ENCODE peak calls at places on chromosomes 11 and 22, in five cellular contexts. Y, V, F, K and D are unnamed samples.

GRCh38 chr22:40251106-40251505 is 73.4 kb downstream of the TNRC6B start:
- DNase-seq in Y (no peak), K (no peak), V (no peak), F (no peak), D (no peak)

GRCh38 chr11:70669281-70669680 is 271.0 kb downstream of the CTTN start:
- DNase-seq in V (no peak), Y (no peak), K (no peak), F (no peak), D (no peak)

GRCh38 chr11:134560566-134561347 is 148.7 kb upstream of the B3GAT1 start:
- DNase-seq in K (no peak), V (peak), Y (no peak), F (no peak), D (no peak)

GRCh38 chr22:17303840-17304779 is 65.2 kb upstream of the CECR2 start:
- DNase-seq in Y (no peak), F (no peak), V (no peak), K (no peak), D (peak)

GRCh38 chr11:80586464-80586863 is 1145.6 kb upstream of the TENM4 start:
- DNase-seq in Y (no peak), F (no peak), K (no peak), V (no peak), D (no peak)

GRCh38 chr11:8354622-8355417 is 91.1 kb upstream of the LMO1 start:
- DNase-seq in F (no peak), V (no peak), Y (peak), K (peak), D (no peak)

GRCh38 chr11:61791737-61792309 is 576 bp downstream of the TMEM258 start:
- DNase-seq in F (peak), V (peak), Y (no peak), K (peak), D (peak)

GRCh38 chr11:118052581-118053206 is 24.2 kb upstream of the TMPRSS4 start:
- DNase-seq in V (no peak), Y (no peak), F (no peak), K (no peak), D (no peak)

GRCh38 chr11:74142624-74143023 is 28.2 kb downstream of the C2CD3 start:
- DNase-seq in V (no peak), Y (no peak), F (no peak), K (no peak), D (no peak)

GRCh38 chr11:130023204-130023603 is 20.6 kb upstream of the PRDM10 start:
- DNase-seq in F (no peak), Y (no peak), K (no peak), V (no peak), D (peak)

GRCh38 chr11:118021146-118021545 is 35.0 kb downstream of the IL10RA start:
- DNase-seq in F (no peak), V (no peak), K (no peak), Y (no peak), D (no peak)

GRCh38 chr11:79501688-79502087 is 60.9 kb upstream of the TENM4 start:
- DNase-seq in Y (no peak), K (no peak), F (no peak), V (no peak), D (no peak)

GRCh38 chr11:66335531-66336233 is 552 bp downstream of the RIN1 start:
- DNase-seq in K (peak), Y (no peak), V (peak), F (no peak), D (peak)

GRCh38 chr11:66339163-66339675 is 3.0 kb upstream of the RIN1 start:
- DNase-seq in F (no peak), K (no peak), V (no peak), Y (no peak), D (no peak)

GRCh38 chr11:66338276-66339162 is 2.3 kb upstream of the RIN1 start:
- DNase-seq in Y (no peak), V (no peak), K (no peak), F (no peak), D (peak)

GRCh38 chr11:66336234-66337102 is at the start of gene RIN1:
- DNase-seq in K (peak), V (peak), Y (peak), F (peak), D (peak)

DNA sequence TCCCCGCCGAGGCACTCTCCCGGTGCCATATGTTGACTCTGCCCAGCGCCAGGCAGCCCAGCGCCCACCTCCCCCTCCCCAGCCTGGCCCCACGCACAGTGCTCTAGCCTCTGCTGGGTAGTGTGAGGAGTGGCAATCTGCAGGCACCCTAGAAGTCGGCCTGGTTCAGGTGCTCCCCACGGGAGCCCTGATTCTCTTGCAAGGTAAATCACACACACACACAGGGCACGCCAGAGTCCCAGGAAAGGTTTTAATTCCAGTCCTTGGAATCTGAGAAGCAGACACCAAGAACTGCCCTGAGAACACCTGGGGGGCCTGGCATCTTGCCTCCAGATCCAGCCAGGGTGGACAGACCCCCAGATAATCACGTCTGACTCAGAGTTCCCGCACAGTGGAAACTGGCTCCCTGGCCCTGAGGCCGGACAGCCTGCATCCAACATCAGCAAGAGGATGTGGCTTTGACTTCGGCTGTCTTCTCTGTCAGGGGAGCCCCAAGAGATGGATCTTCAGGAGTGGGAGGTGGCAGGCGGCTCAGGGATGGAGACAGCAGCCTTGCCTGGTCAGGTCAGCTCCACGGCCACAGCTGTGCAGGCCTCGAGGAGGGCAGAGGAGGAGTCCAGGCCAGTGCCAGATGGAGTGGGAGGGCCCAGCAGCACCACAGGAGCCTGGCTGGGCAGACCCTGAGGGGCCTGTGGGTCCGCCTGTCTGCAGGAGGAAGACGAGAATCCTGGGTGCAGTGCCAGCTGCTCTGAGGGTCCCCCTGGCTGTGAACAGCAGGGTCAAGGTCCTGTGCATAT is 1.1 kb upstream of the RIN1 start:
- DNase-seq in Y (no peak), F (no peak), K (no peak), V (no peak), D (peak)
- TF ChIP-seq CTCF in Y (no peak), F (no peak), K (no peak), V (no peak), D (no peak)

DNA sequence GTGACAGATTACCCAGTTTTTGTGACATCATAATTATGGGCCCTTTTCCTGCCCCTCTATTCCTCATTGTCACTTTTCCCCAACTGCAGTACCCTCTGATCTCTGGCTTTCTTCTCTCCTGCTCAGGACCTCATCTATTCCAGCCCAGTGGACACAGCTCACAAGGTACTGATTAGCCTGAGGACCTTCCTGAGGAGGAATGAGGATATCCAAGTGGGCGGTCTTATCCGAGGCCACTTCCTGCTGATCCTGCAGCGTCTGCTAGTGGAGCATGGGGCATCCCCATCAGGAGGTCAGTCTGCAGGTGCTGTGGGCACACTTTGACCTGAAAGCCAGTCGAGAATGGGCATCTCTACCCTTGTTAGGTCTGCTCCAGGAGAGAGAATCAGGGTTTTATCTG is 24.5 kb upstream of the CCDC134 start:
- DNase-seq in Y (no peak), F (no peak), K (no peak), V (no peak), D (no peak)
- TF ChIP-seq CTCF in Y (no peak), F (no peak), K (no peak), V (no peak), D (no peak)

DNA sequence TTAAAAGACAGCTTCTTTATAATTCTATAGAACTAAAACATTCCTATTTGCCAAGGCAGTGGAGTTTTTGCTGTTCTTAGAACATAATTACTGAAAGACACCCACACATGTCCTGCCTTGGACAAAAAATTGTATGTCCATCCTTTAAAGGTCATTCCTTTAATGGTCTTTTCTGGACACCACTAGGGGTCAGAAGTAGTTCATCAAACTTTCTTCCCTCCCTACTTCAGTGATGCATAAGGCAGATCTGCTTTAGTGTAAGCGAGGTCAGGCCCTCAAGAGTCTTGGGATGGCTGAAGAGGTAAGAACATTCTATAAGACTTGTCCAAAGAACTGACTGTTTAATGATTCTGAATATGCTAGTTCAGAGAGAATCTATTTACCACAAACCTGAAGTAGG is 4.3 kb upstream of the OR51V1 start:
- DNase-seq in F (no peak), V (peak), Y (no peak), K (peak), D (no peak)
- TF ChIP-seq CTCF in F (peak), V (peak), Y (no peak), K (peak), D (no peak)

GRCh38 chr11:1765871-1766718 is 2.4 kb upstream of the CTSD start:
- DNase-seq in Y (peak), F (no peak), K (no peak), V (peak), D (no peak)
- TF ChIP-seq CTCF in Y (no peak), F (no peak), K (no peak), V (peak), D (no peak)

GRCh38 chr11:36104660-36104992 is 160.8 kb downstream of the LDLRAD3 start:
- DNase-seq in V (no peak), F (no peak), K (no peak), Y (no peak), D (no peak)
- TF ChIP-seq CTCF in V (no peak), F (no peak), K (no peak), Y (no peak), D (no peak)

DNA sequence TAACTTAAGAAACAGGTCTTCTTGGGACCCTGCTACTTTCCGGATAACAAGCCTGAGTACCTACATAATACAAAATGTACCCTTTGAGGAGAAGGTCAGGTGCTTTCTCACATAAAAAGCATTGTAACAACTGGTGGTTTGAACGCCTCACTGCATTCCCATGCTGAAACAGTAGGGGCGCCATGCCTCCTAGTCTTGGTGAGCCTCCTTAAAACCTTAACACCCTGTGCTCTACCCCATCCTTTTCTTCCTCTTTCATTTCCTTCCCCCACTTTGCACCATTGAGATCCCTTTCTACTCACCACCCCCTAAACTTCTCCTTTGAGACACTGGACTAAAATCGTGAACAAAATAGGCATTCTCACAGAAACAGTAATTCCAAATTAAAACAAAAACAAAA is 729.3 kb downstream of the NTM start:
- DNase-seq in F (no peak), V (peak), Y (no peak), K (peak), D (no peak)
- TF ChIP-seq CTCF in F (no peak), V (peak), Y (no peak), K (peak), D (no peak)

DNA sequence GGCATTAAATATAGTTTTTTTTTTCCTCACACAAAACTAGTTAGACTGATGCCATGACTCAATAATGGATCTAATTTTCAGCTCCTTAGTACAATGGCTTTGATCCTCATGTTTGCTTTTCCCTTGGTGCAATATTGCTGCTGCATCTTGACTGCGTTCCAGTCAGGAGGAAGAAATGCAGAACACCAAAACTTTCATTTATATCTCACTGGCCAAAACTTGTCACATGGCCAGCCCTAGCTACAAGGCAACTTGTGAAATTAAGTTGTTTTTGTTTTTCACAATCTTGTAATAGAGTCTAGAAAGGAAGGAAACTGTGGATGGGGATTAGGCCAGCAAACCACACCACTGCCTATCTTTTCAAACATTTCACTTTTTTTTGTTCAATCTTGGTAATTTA is 36.7 kb downstream of the SMC1B start:
- DNase-seq in F (peak), Y (no peak), K (peak), V (no peak), D (no peak)
- TF ChIP-seq CTCF in F (no peak), Y (no peak), K (no peak), V (no peak), D (no peak)

GRCh38 chr11:33347490-33348125 is 90.4 kb downstream of the HIPK3 start:
- DNase-seq in F (no peak), V (no peak), K (no peak), Y (no peak), D (peak)

GRCh38 chr11:33339247-33339646 is 82.1 kb downstream of the HIPK3 start:
- DNase-seq in Y (no peak), V (no peak), K (no peak), F (no peak), D (no peak)

GRCh38 chr11:33350287-33350686 is 93.1 kb downstream of the HIPK3 start:
- DNase-seq in K (no peak), V (no peak), Y (no peak), F (no peak), D (no peak)

DNA sequence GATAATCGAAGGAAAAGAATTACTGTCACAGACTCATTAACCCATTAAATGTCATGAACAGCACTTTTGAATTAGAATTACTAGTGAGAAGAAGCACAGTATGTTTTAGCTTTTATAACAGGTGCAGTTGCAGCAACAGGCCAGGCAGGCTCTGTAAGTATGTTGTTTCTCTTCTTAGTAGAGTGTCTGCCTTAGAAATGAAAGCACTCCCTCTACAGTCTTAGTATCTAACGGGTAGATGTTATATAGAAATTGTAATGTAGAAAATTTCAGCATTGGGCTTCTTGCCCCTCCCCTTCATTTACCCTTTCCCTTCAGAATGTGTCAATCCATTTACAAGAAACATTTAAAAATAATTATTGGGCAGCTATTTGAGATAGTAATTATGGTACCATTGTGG is 87.4 kb downstream of the HIPK3 start:
- DNase-seq in V (peak), K (no peak), F (no peak), Y (no peak), D (no peak)
- TF ChIP-seq CTCF in V (no peak), K (no peak), F (no peak), Y (no peak), D (no peak)